ENCODE peak calls at places on chromosome 15, in ten cellular contexts. U, Q, S, C, G, R, Y, F, P and A are unnamed samples.

GRCh38 chr15:85704021-85704420 is 90.7 kb downstream of the KLHL25 start:
- DNase-seq in U (no peak), Q (no peak), S (no peak), C (no peak), G (no peak), R (no peak), Y (no peak), F (no peak), P (no peak), A (no peak)

GRCh38 chr15:41585140-41586047 is 26.4 kb downstream of the TYRO3 start:
- DNase-seq in U (peak), Q (peak), S (peak), C (peak), G (no peak), R (peak), Y (no peak), F (no peak), P (peak), A (peak)

GRCh38 chr15:69500339-69500738 is 47.7 kb downstream of the RPLP1 start:
- DNase-seq in U (no peak), Q (no peak), S (no peak), C (no peak), G (no peak), R (no peak), Y (no peak), F (no peak), P (no peak), A (no peak)

GRCh38 chr15:80070840-80071239 is 11.4 kb downstream of the ZFAND6 start:
- DNase-seq in U (peak), Q (no peak), S (no peak), C (no peak), G (no peak), R (no peak), Y (no peak), F (no peak), P (no peak), A (no peak)

GRCh38 chr15:52698514-52698913 is 19.3 kb upstream of the ATOSA start:
- DNase-seq in U (no peak), Q (no peak), S (no peak), C (no peak), G (no peak), R (no peak), Y (no peak), F (no peak), P (no peak), A (no peak)

GRCh38 chr15:70781236-70781635 is 17.9 kb upstream of the UACA start:
- DNase-seq in U (peak), Q (no peak), S (no peak), C (no peak), G (no peak), R (no peak), Y (no peak), F (no peak), P (no peak), A (no peak)

GRCh38 chr15:88690331-88690730 is 51.5 kb downstream of the ISG20 start:
- DNase-seq in U (no peak), Q (no peak), S (no peak), C (no peak), G (no peak), R (no peak), Y (peak), F (no peak), P (no peak), A (no peak)

GRCh38 chr15:65929573-65929972 is 60.3 kb downstream of the RAB11A start:
- DNase-seq in U (no peak), Q (no peak), S (no peak), C (no peak), G (no peak), R (no peak), Y (no peak), F (no peak), P (no peak), A (no peak)

GRCh38 chr15:55897560-55898336 is 95.7 kb downstream of the NEDD4 start:
- DNase-seq in U (peak), Q (peak), S (peak), C (peak), G (no peak), R (no peak), Y (no peak), F (no peak), P (no peak), A (peak)

GRCh38 chr15:84863480-84864428 is 20.7 kb upstream of the SLC28A1 start:
- DNase-seq in U (peak), Q (no peak), S (no peak), C (no peak), G (no peak), R (peak), Y (peak), F (no peak), P (no peak), A (no peak)

GRCh38 chr15:78405336-78405924 is 32.6 kb upstream of the IREB2 start:
- DNase-seq in U (no peak), Q (no peak), S (no peak), C (no peak), G (no peak), R (no peak), Y (no peak), F (no peak), P (no peak), A (no peak)

GRCh38 chr15:62455441-62455921 is 290.4 kb upstream of the C2CD4B start:
- DNase-seq in U (no peak), Q (no peak), S (no peak), C (no peak), G (no peak), R (peak), Y (no peak), F (no peak), P (no peak), A (no peak)

GRCh38 chr15:98002419-98002818 is 41.9 kb downstream of the ARRDC4 start:
- DNase-seq in U (no peak), Q (no peak), S (no peak), C (no peak), G (no peak), R (no peak), Y (no peak), F (no peak), P (no peak), A (no peak)

GRCh38 chr15:69200773-69201745 is 40.6 kb downstream of the GLCE start:
- DNase-seq in U (peak), Q (no peak), S (no peak), C (no peak), G (peak), R (no peak), Y (no peak), F (no peak), P (no peak), A (no peak)

GRCh38 chr15:41182266-41182665 is 48.3 kb downstream of the EXD1 start:
- DNase-seq in U (no peak), Q (no peak), S (no peak), C (no peak), G (no peak), R (no peak), Y (peak), F (no peak), P (no peak), A (no peak)

GRCh38 chr15:59366368-59367021 is 6.2 kb downstream of the MYO1E start:
- DNase-seq in U (peak), Q (no peak), S (no peak), C (no peak), G (no peak), R (no peak), Y (no peak), F (no peak), P (no peak), A (no peak)

GRCh38 chr15:39598186-39598850 is 17.4 kb downstream of the THBS1 start:
- DNase-seq in U (no peak), Q (no peak), S (no peak), C (no peak), G (no peak), R (no peak), Y (no peak), F (no peak), P (no peak), A (no peak)

GRCh38 chr15:25481208-25481862 is 42.5 kb upstream of the UBE3A start:
- DNase-seq in U (no peak), Q (peak), S (no peak), C (no peak), G (no peak), R (no peak), Y (no peak), F (no peak), P (no peak), A (no peak)

GRCh38 chr15:24761704-24762302 is 86.2 kb downstream of the NPAP1 start:
- DNase-seq in U (no peak), Q (no peak), S (no peak), C (no peak), G (no peak), R (no peak), Y (no peak), F (no peak), P (no peak), A (no peak)

GRCh38 chr15:68148039-68148438 is 57.1 kb downstream of the CALML4 start:
- DNase-seq in U (no peak), Q (no peak), S (no peak), C (no peak), G (no peak), R (no peak), Y (no peak), F (no peak), P (no peak), A (no peak)

GRCh38 chr15:87619161-87619960 is 637.2 kb downstream of the NTRK3 start:
- DNase-seq in U (peak), Q (no peak), S (no peak), C (peak), G (no peak), R (no peak), Y (no peak), F (no peak), P (no peak), A (no peak)

GRCh38 chr15:22808240-22808639 is 21.8 kb downstream of the NIPA1 start:
- DNase-seq in U (no peak), Q (peak), S (no peak), C (no peak), G (no peak), R (no peak), Y (peak), F (peak), P (peak), A (peak)

GRCh38 chr15:46331546-46331945 is 696.7 kb downstream of the SQOR start:
- DNase-seq in U (no peak), Q (no peak), S (no peak), C (no peak), G (no peak), R (no peak), Y (no peak), F (no peak), P (no peak), A (no peak)
- H3K4me3 ChIP-seq in U (no peak), Q (no peak), S (no peak), C (no peak), G (no peak), R (no peak), Y (no peak), F (no peak), P (no peak), A (no peak)

GRCh38 chr15:99474041-99474906 is 91.5 kb upstream of the MEF2A start:
- DNase-seq in U (no peak), Q (peak), S (no peak), C (no peak), G (no peak), R (peak), Y (no peak), F (peak), P (peak), A (no peak)
- TF ChIP-seq POLR2A in U (no peak), Q (no peak), S (no peak), C (no peak), G (no peak), R (peak), Y (no peak), F (no peak), P (no peak), A (no peak)

GRCh38 chr15:82831894-82832600 is 22.6 kb downstream of the WHAMM start:
- DNase-seq in U (no peak), Q (no peak), S (peak), C (no peak), G (no peak), R (no peak), Y (no peak), F (no peak), P (no peak), A (no peak)

GRCh38 chr15:82832601-82833209 is 23.3 kb downstream of the WHAMM start:
- DNase-seq in U (peak), Q (no peak), S (peak), C (no peak), G (peak), R (no peak), Y (no peak), F (no peak), P (no peak), A (no peak)

GRCh38 chr15:82835391-82835917 is 26.0 kb downstream of the WHAMM start:
- DNase-seq in U (no peak), Q (no peak), S (peak), C (no peak), G (no peak), R (no peak), Y (no peak), F (no peak), P (no peak), A (no peak)

GRCh38 chr15:82830427-82831173 is 21.2 kb downstream of the WHAMM start:
- DNase-seq in U (no peak), Q (no peak), S (peak), C (no peak), G (no peak), R (no peak), Y (no peak), F (no peak), P (no peak), A (no peak)

GRCh38 chr15:82833283-82833682 is 23.9 kb downstream of the WHAMM start:
- DNase-seq in U (no peak), Q (no peak), S (peak), C (no peak), G (no peak), R (no peak), Y (no peak), F (no peak), P (no peak), A (no peak)
- H3K4me3 ChIP-seq in U (no peak), Q (no peak), S (no peak), C (no peak), G (peak), R (no peak), Y (no peak), F (no peak), P (no peak), A (no peak)

GRCh38 chr15:64896371-64897069 is 15.2 kb upstream of the ANKDD1A start:
- DNase-seq in U (no peak), Q (no peak), S (no peak), C (no peak), G (no peak), R (no peak), Y (no peak), F (peak), P (no peak), A (no peak)

GRCh38 chr15:64893481-64894394 is 18.0 kb upstream of the ANKDD1A start:
- DNase-seq in U (peak), Q (peak), S (peak), C (peak), G (peak), R (peak), Y (peak), F (peak), P (peak), A (peak)

GRCh38 chr15:64892850-64893403 is 18.8 kb upstream of the ANKDD1A start:
- DNase-seq in U (no peak), Q (no peak), S (no peak), C (no peak), G (no peak), R (no peak), Y (no peak), F (peak), P (no peak), A (no peak)

GRCh38 chr15:64895285-64896065 is 16.2 kb upstream of the ANKDD1A start:
- DNase-seq in U (no peak), Q (peak), S (no peak), C (no peak), G (no peak), R (no peak), Y (no peak), F (peak), P (no peak), A (peak)

GRCh38 chr15:64894395-64895056 is 17.2 kb upstream of the ANKDD1A start:
- DNase-seq in U (no peak), Q (no peak), S (no peak), C (no peak), G (no peak), R (peak), Y (peak), F (peak), P (no peak), A (peak)
- TF ChIP-seq POLR2A in U (no peak), Q (no peak), S (no peak), C (no peak), G (no peak), R (no peak), Y (no peak), F (no peak), P (peak), A (no peak)

GRCh38 chr15:76190767-76191538 is 120.3 kb downstream of the ETFA start:
- DNase-seq in U (peak), Q (peak), S (peak), C (peak), G (peak), R (peak), Y (peak), F (peak), P (peak), A (peak)
- H3K4me3 ChIP-seq in U (peak), Q (no peak), S (no peak), C (no peak), G (no peak), R (no peak), Y (no peak), F (no peak), P (no peak), A (peak)

GRCh38 chr15:63698731-63699130 is 101.5 kb downstream of the FBXL22 start:
- DNase-seq in U (no peak), Q (no peak), S (no peak), C (no peak), G (no peak), R (no peak), Y (no peak), F (no peak), P (no peak), A (no peak)

GRCh38 chr15:63699391-63699790 is 102.2 kb downstream of the FBXL22 start:
- DNase-seq in U (no peak), Q (no peak), S (no peak), C (no peak), G (no peak), R (no peak), Y (no peak), F (no peak), P (no peak), A (no peak)

GRCh38 chr15:63708141-63708772 is 111.1 kb downstream of the FBXL22 start:
- DNase-seq in U (no peak), Q (no peak), S (no peak), C (no peak), G (no peak), R (no peak), Y (no peak), F (no peak), P (no peak), A (no peak)

GRCh38 chr15:63701365-63701764 is 104.2 kb downstream of the FBXL22 start:
- DNase-seq in U (no peak), Q (no peak), S (no peak), C (no peak), G (no peak), R (no peak), Y (no peak), F (no peak), P (no peak), A (no peak)

GRCh38 chr15:63703641-63704040 is 106.5 kb downstream of the FBXL22 start:
- DNase-seq in U (no peak), Q (no peak), S (no peak), C (no peak), G (no peak), R (no peak), Y (no peak), F (no peak), P (no peak), A (no peak)
- TF ChIP-seq POLR2A in U (no peak), Q (no peak), S (no peak), C (no peak), G (no peak), R (no peak), Y (no peak), F (no peak), P (no peak), A (no peak)

GRCh38 chr15:36886135-36887011 is 214.0 kb downstream of the MEIS2 start:
- DNase-seq in U (no peak), Q (no peak), S (no peak), C (no peak), G (no peak), R (no peak), Y (no peak), F (no peak), P (no peak), A (no peak)

GRCh38 chr15:36885709-36886108 is 214.6 kb downstream of the MEIS2 start:
- DNase-seq in U (no peak), Q (no peak), S (no peak), C (no peak), G (no peak), R (no peak), Y (no peak), F (no peak), P (no peak), A (no peak)

GRCh38 chr15:36884404-36885335 is 215.7 kb downstream of the MEIS2 start:
- DNase-seq in U (no peak), Q (no peak), S (no peak), C (no peak), G (no peak), R (no peak), Y (no peak), F (no peak), P (no peak), A (no peak)

GRCh38 chr15:36882487-36883108 is 217.8 kb downstream of the MEIS2 start:
- DNase-seq in U (no peak), Q (no peak), S (no peak), C (no peak), G (no peak), R (peak), Y (no peak), F (no peak), P (no peak), A (no peak)

DNA sequence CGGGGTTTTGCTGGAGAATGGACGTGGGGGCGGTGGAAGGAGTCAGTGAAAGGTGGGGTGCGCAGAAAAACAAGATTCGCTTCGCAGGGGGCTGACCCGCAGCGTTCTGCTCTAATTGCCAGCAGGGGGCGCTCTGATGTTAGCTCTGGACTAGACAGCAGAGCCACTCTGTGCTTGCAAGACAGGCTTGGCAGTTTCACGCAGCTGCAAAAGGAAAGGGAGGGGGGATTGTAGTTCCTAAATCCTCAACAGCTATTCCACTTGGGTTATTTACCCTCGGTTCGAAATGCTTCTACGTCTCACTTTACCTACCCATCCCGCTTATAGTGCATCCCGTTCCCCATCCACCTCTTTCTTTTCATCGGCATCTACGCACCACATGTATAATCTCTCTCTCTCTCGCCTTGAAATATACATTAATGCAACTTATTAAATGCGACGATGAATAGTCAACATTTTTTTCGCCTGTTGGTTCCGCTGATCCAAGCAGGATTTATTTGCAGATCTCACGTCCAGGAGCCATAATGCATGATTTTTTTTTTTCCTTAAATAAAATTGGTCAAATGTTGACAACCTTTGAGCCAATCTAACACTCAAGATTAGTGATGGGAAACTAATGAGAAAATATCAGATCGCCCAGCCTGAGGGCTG is 216.5 kb downstream of the MEIS2 start:
- DNase-seq in U (peak), Q (peak), S (peak), C (peak), G (peak), R (peak), Y (peak), F (peak), P (peak), A (peak)
- H3K4me3 ChIP-seq in U (peak), Q (no peak), S (no peak), C (peak), G (no peak), R (peak), Y (no peak), F (peak), P (no peak), A (peak)

GRCh38 chr15:74037171-74038117 is 42.9 kb downstream of the PML start:
- DNase-seq in U (no peak), Q (no peak), S (no peak), C (no peak), G (no peak), R (no peak), Y (peak), F (no peak), P (no peak), A (no peak)
- TF ChIP-seq POLR2A in U (no peak), Q (no peak), S (no peak), C (no peak), G (no peak), R (no peak), Y (no peak), F (no peak), P (no peak), A (no peak)